ENCODE peak calls at places on chromosomes 5 and 9, in five cellular contexts. One of them, this sample, is unnamed.

GRCh38 chr9:109274768-109275596 is 45.9 kb downstream of the EPB41L4B start:
- DNase-seq in testis: no peak
- DNase-seq in CD8-positive, alpha-beta memory T cell: no peak
- DNase-seq in tibial nerve: no peak
- DNase-seq in adrenal gland: no peak
- DNase-seq in this sample: no peak

GRCh38 chr9:129981180-129981907 is 61.6 kb downstream of the FNBP1 start:
- DNase-seq in testis: peak; percentile 52
- DNase-seq in CD8-positive, alpha-beta memory T cell: no peak
- DNase-seq in tibial nerve: no peak
- DNase-seq in adrenal gland: peak; percentile 61
- DNase-seq in this sample: no peak

GRCh38 chr5:2755811-2756210 is 4.3 kb upstream of the IRX2 start:
- DNase-seq in testis: no peak
- DNase-seq in CD8-positive, alpha-beta memory T cell: no peak
- DNase-seq in tibial nerve: no peak
- DNase-seq in adrenal gland: no peak
- DNase-seq in this sample: no peak

GRCh38 chr5:75016896-75017295 is 35.5 kb downstream of the GCNT4 start:
- DNase-seq in testis: no peak
- DNase-seq in CD8-positive, alpha-beta memory T cell: no peak
- DNase-seq in tibial nerve: no peak
- DNase-seq in adrenal gland: no peak
- DNase-seq in this sample: no peak

GRCh38 chr9:135349963-135350360 is 129.6 kb upstream of the PPP1R26 start:
- DNase-seq in testis: no peak
- DNase-seq in CD8-positive, alpha-beta memory T cell: no peak
- DNase-seq in tibial nerve: no peak
- DNase-seq in adrenal gland: no peak
- DNase-seq in this sample: no peak

GRCh38 chr5:133287500-133287899 is 235.7 kb downstream of the HSPA4 start:
- DNase-seq in testis: peak; percentile 48
- DNase-seq in CD8-positive, alpha-beta memory T cell: no peak
- DNase-seq in tibial nerve: no peak
- DNase-seq in adrenal gland: peak; percentile 25
- DNase-seq in this sample: no peak

GRCh38 chr9:93119953-93120845 is 13.9 kb downstream of the NINJ1 start:
- DNase-seq in testis: peak; percentile 91
- DNase-seq in CD8-positive, alpha-beta memory T cell: peak; percentile 59
- DNase-seq in tibial nerve: peak; percentile 86
- DNase-seq in adrenal gland: peak; percentile 99
- DNase-seq in this sample: peak; percentile 65

GRCh38 chr9:6079386-6079785 is 64.0 kb upstream of the RANBP6 start:
- DNase-seq in testis: no peak
- DNase-seq in CD8-positive, alpha-beta memory T cell: no peak
- DNase-seq in tibial nerve: no peak
- DNase-seq in adrenal gland: no peak
- DNase-seq in this sample: no peak

GRCh38 chr5:59652449-59652848 is 241.1 kb downstream of the PDE4D start:
- DNase-seq in testis: no peak
- DNase-seq in CD8-positive, alpha-beta memory T cell: no peak
- DNase-seq in tibial nerve: no peak
- DNase-seq in adrenal gland: no peak
- DNase-seq in this sample: no peak

GRCh38 chr9:19201899-19202891 is 28.3 kb upstream of the DENND4C start:
- DNase-seq in testis: peak; percentile 68
- DNase-seq in CD8-positive, alpha-beta memory T cell: no peak
- DNase-seq in tibial nerve: no peak
- DNase-seq in adrenal gland: peak; percentile 22
- DNase-seq in this sample: no peak

GRCh38 chr9:37650873-37651768 is at the start of gene FRMPD1:
- DNase-seq in testis: peak; percentile 62
- DNase-seq in CD8-positive, alpha-beta memory T cell: peak; percentile 58
- DNase-seq in tibial nerve: no peak
- DNase-seq in adrenal gland: peak; percentile 52
- DNase-seq in this sample: no peak

GRCh38 chr5:32932231-32932935 is 221.3 kb downstream of the NPR3 start:
- DNase-seq in testis: no peak
- DNase-seq in CD8-positive, alpha-beta memory T cell: no peak
- DNase-seq in tibial nerve: no peak
- DNase-seq in adrenal gland: no peak
- DNase-seq in this sample: no peak

GRCh38 chr5:146042628-146043279 is 62.6 kb downstream of the PLAC8L1 start:
- DNase-seq in testis: no peak
- DNase-seq in CD8-positive, alpha-beta memory T cell: no peak
- DNase-seq in tibial nerve: no peak
- DNase-seq in adrenal gland: no peak
- DNase-seq in this sample: no peak

GRCh38 chr5:137370096-137370495 is 129.0 kb downstream of the SPOCK1 start:
- DNase-seq in testis: no peak
- DNase-seq in CD8-positive, alpha-beta memory T cell: no peak
- DNase-seq in tibial nerve: no peak
- DNase-seq in adrenal gland: no peak
- DNase-seq in this sample: no peak

GRCh38 chr5:149128023-149128875 is 13.0 kb upstream of the ABLIM3 start:
- DNase-seq in testis: peak; percentile 50
- DNase-seq in CD8-positive, alpha-beta memory T cell: no peak
- DNase-seq in tibial nerve: no peak
- DNase-seq in adrenal gland: peak; percentile 28
- DNase-seq in this sample: no peak

GRCh38 chr9:111056554-111056953 is 18.3 kb upstream of the LPAR1 start:
- DNase-seq in testis: no peak
- DNase-seq in CD8-positive, alpha-beta memory T cell: no peak
- DNase-seq in tibial nerve: no peak
- DNase-seq in adrenal gland: no peak
- DNase-seq in this sample: no peak

GRCh38 chr5:68261174-68262021 is 45.8 kb downstream of the PIK3R1 start:
- DNase-seq in testis: no peak
- DNase-seq in CD8-positive, alpha-beta memory T cell: no peak
- DNase-seq in tibial nerve: no peak
- DNase-seq in adrenal gland: no peak
- DNase-seq in this sample: no peak

GRCh38 chr9:126397056-126397455 is 70.4 kb downstream of the MVB12B start:
- DNase-seq in testis: no peak
- DNase-seq in CD8-positive, alpha-beta memory T cell: peak; percentile 92
- DNase-seq in tibial nerve: no peak
- DNase-seq in adrenal gland: no peak
- DNase-seq in this sample: no peak

GRCh38 chr5:40679998-40680681 is 425 bp downstream of the PTGER4 start:
- DNase-seq in testis: no peak
- DNase-seq in CD8-positive, alpha-beta memory T cell: peak; percentile 67
- DNase-seq in tibial nerve: no peak
- DNase-seq in adrenal gland: no peak
- DNase-seq in this sample: no peak

GRCh38 chr9:100590481-100590880 is 12.6 kb downstream of the CAVIN4 start:
- DNase-seq in testis: no peak
- DNase-seq in CD8-positive, alpha-beta memory T cell: no peak
- DNase-seq in tibial nerve: no peak
- DNase-seq in adrenal gland: no peak
- DNase-seq in this sample: no peak

GRCh38 chr9:95940265-95940664 is 64.8 kb downstream of the ERCC6L2 start:
- DNase-seq in testis: no peak
- DNase-seq in CD8-positive, alpha-beta memory T cell: no peak
- DNase-seq in tibial nerve: no peak
- DNase-seq in adrenal gland: no peak
- DNase-seq in this sample: no peak

GRCh38 chr5:34707451-34708107 is 51.5 kb downstream of the RAI14 start:
- DNase-seq in testis: no peak
- DNase-seq in CD8-positive, alpha-beta memory T cell: no peak
- DNase-seq in tibial nerve: no peak
- DNase-seq in adrenal gland: no peak
- DNase-seq in this sample: no peak

GRCh38 chr5:91643796-91644195 is 260.7 kb upstream of the ARRDC3 start:
- DNase-seq in testis: no peak
- DNase-seq in CD8-positive, alpha-beta memory T cell: no peak
- DNase-seq in tibial nerve: no peak
- DNase-seq in adrenal gland: no peak
- DNase-seq in this sample: no peak

GRCh38 chr9:32004431-32005076 is 379.9 kb upstream of the ACO1 start:
- DNase-seq in testis: no peak
- DNase-seq in CD8-positive, alpha-beta memory T cell: no peak
- DNase-seq in tibial nerve: no peak
- DNase-seq in adrenal gland: no peak
- DNase-seq in this sample: no peak
- H3K27me3 ChIP-seq in testis: no peaks in the 10 kb centered on the region
- H3K27me3 ChIP-seq in CD8-positive, alpha-beta memory T cell: no peaks in the 10 kb centered on the region
- H3K27me3 ChIP-seq in tibial nerve: no peaks in the 10 kb centered on the region
- H3K27me3 ChIP-seq in adrenal gland: no peaks in the 10 kb centered on the region
- H3K27me3 ChIP-seq in this sample: no peaks in the 10 kb centered on the region

GRCh38 chr5:95728494-95729114 is 2.5 kb upstream of the RHOBTB3 start:
- DNase-seq in testis: no peak
- DNase-seq in CD8-positive, alpha-beta memory T cell: no peak
- DNase-seq in tibial nerve: no peak
- DNase-seq in adrenal gland: no peak
- DNase-seq in this sample: no peak
- H3K27me3 ChIP-seq in testis: no peaks in the 10 kb centered on the region
- H3K27me3 ChIP-seq in CD8-positive, alpha-beta memory T cell: peaks cover 11% of the 10 kb centered on the region
- H3K27me3 ChIP-seq in tibial nerve: no peaks in the 10 kb centered on the region
- H3K27me3 ChIP-seq in adrenal gland: no peaks in the 10 kb centered on the region
- H3K27me3 ChIP-seq in this sample: no peaks in the 10 kb centered on the region

DNA sequence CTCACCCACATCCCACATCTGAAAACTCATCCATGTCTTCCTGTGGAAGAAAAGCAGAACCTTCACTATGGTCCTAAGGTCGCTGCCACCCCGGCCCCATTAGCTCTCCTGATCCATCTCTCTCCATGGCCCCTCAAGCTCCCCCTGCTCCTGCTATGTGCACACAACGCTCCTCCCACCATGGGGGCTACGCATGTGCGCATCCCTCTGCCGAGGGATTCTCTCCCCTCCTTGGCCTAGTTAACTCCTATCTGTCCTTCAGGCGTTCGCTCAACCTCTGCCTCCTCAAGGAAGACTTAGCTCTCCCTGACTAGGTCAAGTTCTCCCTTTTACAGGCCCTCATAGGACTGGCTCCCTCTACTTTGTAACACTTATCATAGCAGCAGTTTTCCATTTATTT is 9.8 kb downstream of the AKNA start:
- DNase-seq in testis: no peak
- DNase-seq in CD8-positive, alpha-beta memory T cell: no peak
- DNase-seq in tibial nerve: no peak
- DNase-seq in adrenal gland: no peak
- DNase-seq in this sample: no peak
- H3K27me3 ChIP-seq in testis: no peaks in the 10 kb centered on the region
- H3K27me3 ChIP-seq in CD8-positive, alpha-beta memory T cell: no peaks in the 10 kb centered on the region
- H3K27me3 ChIP-seq in tibial nerve: no peaks in the 10 kb centered on the region
- H3K27me3 ChIP-seq in adrenal gland: no peaks in the 10 kb centered on the region
- H3K27me3 ChIP-seq in this sample: no peaks in the 10 kb centered on the region

GRCh38 chr5:90474235-90475107 is at the start of the genes MBLAC2 and POLR3G:
- DNase-seq in testis: peak; percentile 95
- DNase-seq in CD8-positive, alpha-beta memory T cell: peak; percentile 94
- DNase-seq in tibial nerve: peak; percentile 82
- DNase-seq in adrenal gland: peak; percentile 93
- DNase-seq in this sample: peak; percentile 59
- H3K27me3 ChIP-seq in testis: no peaks in the 10 kb centered on the region
- H3K27me3 ChIP-seq in CD8-positive, alpha-beta memory T cell: no peaks in the 10 kb centered on the region
- H3K27me3 ChIP-seq in tibial nerve: no peaks in the 10 kb centered on the region
- H3K27me3 ChIP-seq in adrenal gland: no peaks in the 10 kb centered on the region
- H3K27me3 ChIP-seq in this sample: no peaks in the 10 kb centered on the region

GRCh38 chr9:12922209-12922914 is 147.5 kb downstream of the LURAP1L start:
- DNase-seq in testis: no peak
- DNase-seq in CD8-positive, alpha-beta memory T cell: no peak
- DNase-seq in tibial nerve: no peak
- DNase-seq in adrenal gland: no peak
- DNase-seq in this sample: no peak
- H3K27me3 ChIP-seq in testis: no peaks in the 10 kb centered on the region
- H3K27me3 ChIP-seq in CD8-positive, alpha-beta memory T cell: no peaks in the 10 kb centered on the region
- H3K27me3 ChIP-seq in tibial nerve: no peaks in the 10 kb centered on the region
- H3K27me3 ChIP-seq in adrenal gland: no peaks in the 10 kb centered on the region
- H3K27me3 ChIP-seq in this sample: no peaks in the 10 kb centered on the region

GRCh38 chr9:97077465-97078295 is 38.7 kb upstream of the CTSV start:
- DNase-seq in testis: no peak
- DNase-seq in CD8-positive, alpha-beta memory T cell: no peak
- DNase-seq in tibial nerve: no peak
- DNase-seq in adrenal gland: no peak
- DNase-seq in this sample: no peak
- H3K27me3 ChIP-seq in testis: no peaks in the 10 kb centered on the region
- H3K27me3 ChIP-seq in CD8-positive, alpha-beta memory T cell: no peaks in the 10 kb centered on the region
- H3K27me3 ChIP-seq in tibial nerve: peaks cover 48% of the 10 kb centered on the region
- H3K27me3 ChIP-seq in adrenal gland: peaks cover 18% of the 10 kb centered on the region
- H3K27me3 ChIP-seq in this sample: peaks cover 80% of the 10 kb centered on the region

GRCh38 chr5:31770157-31770556 is 131.2 kb downstream of the PDZD2 start:
- DNase-seq in testis: no peak
- DNase-seq in CD8-positive, alpha-beta memory T cell: no peak
- DNase-seq in tibial nerve: no peak
- DNase-seq in adrenal gland: no peak
- DNase-seq in this sample: no peak
- H3K27me3 ChIP-seq in testis: no peaks in the 10 kb centered on the region
- H3K27me3 ChIP-seq in CD8-positive, alpha-beta memory T cell: no peaks in the 10 kb centered on the region
- H3K27me3 ChIP-seq in tibial nerve: no peaks in the 10 kb centered on the region
- H3K27me3 ChIP-seq in adrenal gland: no peaks in the 10 kb centered on the region
- H3K27me3 ChIP-seq in this sample: no peaks in the 10 kb centered on the region

GRCh38 chr5:151345808-151346478 is 1.4 kb downstream of the SLC36A2 start:
- DNase-seq in testis: no peak
- DNase-seq in CD8-positive, alpha-beta memory T cell: no peak
- DNase-seq in tibial nerve: no peak
- DNase-seq in adrenal gland: peak; percentile 23
- DNase-seq in this sample: no peak
- H3K27me3 ChIP-seq in testis: no peaks in the 10 kb centered on the region
- H3K27me3 ChIP-seq in CD8-positive, alpha-beta memory T cell: no peaks in the 10 kb centered on the region
- H3K27me3 ChIP-seq in tibial nerve: no peaks in the 10 kb centered on the region
- H3K27me3 ChIP-seq in adrenal gland: peaks cover 16% of the 10 kb centered on the region
- H3K27me3 ChIP-seq in this sample: peaks cover 79% of the 10 kb centered on the region

GRCh38 chr9:81456431-81456970 is 232.8 kb downstream of the TLE1 start:
- DNase-seq in testis: no peak
- DNase-seq in CD8-positive, alpha-beta memory T cell: no peak
- DNase-seq in tibial nerve: no peak
- DNase-seq in adrenal gland: no peak
- DNase-seq in this sample: no peak

GRCh38 chr9:81455417-81455816 is 233.9 kb downstream of the TLE1 start:
- DNase-seq in testis: no peak
- DNase-seq in CD8-positive, alpha-beta memory T cell: no peak
- DNase-seq in tibial nerve: no peak
- DNase-seq in adrenal gland: no peak
- DNase-seq in this sample: no peak

GRCh38 chr9:81459591-81459990 is 229.8 kb downstream of the TLE1 start:
- DNase-seq in testis: no peak
- DNase-seq in CD8-positive, alpha-beta memory T cell: no peak
- DNase-seq in tibial nerve: no peak
- DNase-seq in adrenal gland: no peak
- DNase-seq in this sample: no peak

GRCh38 chr9:81461196-81461595 is 228.2 kb downstream of the TLE1 start:
- DNase-seq in testis: no peak
- DNase-seq in CD8-positive, alpha-beta memory T cell: no peak
- DNase-seq in tibial nerve: no peak
- DNase-seq in adrenal gland: no peak
- DNase-seq in this sample: no peak

DNA sequence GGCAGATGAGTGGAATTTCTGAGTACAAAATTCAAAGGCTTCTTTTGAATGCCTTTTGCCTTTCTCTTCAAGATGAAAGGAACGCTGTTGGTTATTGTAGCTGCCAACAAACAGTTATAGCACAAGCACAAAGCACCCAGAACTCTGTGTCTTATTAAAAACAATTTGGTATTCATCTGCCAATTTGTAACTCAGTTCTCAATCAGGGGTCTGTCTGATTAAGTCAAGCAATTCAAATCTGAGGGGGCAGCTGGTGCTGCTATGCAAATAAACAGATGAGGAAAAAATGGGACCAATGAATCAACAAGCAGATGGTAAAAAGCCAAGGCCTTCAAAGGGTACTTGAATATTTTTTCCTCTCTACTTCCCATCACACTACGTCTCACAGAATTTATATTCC is 233.5 kb downstream of the TLE1 start:
- DNase-seq in testis: no peak
- DNase-seq in CD8-positive, alpha-beta memory T cell: no peak
- DNase-seq in tibial nerve: no peak
- DNase-seq in adrenal gland: no peak
- DNase-seq in this sample: no peak
- H3K27me3 ChIP-seq in testis: no peaks in the 10 kb centered on the region
- H3K27me3 ChIP-seq in CD8-positive, alpha-beta memory T cell: no peaks in the 10 kb centered on the region
- H3K27me3 ChIP-seq in tibial nerve: no peaks in the 10 kb centered on the region
- H3K27me3 ChIP-seq in adrenal gland: no peaks in the 10 kb centered on the region
- H3K27me3 ChIP-seq in this sample: no peaks in the 10 kb centered on the region

This sample was measured in esophagus squamous epithelium.